ENCODE peak calls at places on chromosomes 16 and 17, in eight cellular contexts. One of them, this sample, is unnamed. For H3K4me1, the result is how much of the 10 kb centered on the place peaks cover.

GRCh38 chr16:77306050-77306616 is 106.9 kb downstream of the SYCE1L start:
- DNase-seq in ascending aorta: no peak
- DNase-seq in right cardiac atrium: no peak
- DNase-seq in MM.1S: no peak
- DNase-seq in breast epithelium: no peak
- DNase-seq in thoracic aorta: no peak
- DNase-seq in cardiac muscle cell: no peak
- DNase-seq in A673: no peak
- DNase-seq in this sample: no peak

GRCh38 chr17:27265333-27265732 is 28.6 kb upstream of the WSB1 start:
- DNase-seq in ascending aorta: no peak
- DNase-seq in right cardiac atrium: no peak
- DNase-seq in MM.1S: no peak
- DNase-seq in breast epithelium: no peak
- DNase-seq in thoracic aorta: no peak
- DNase-seq in cardiac muscle cell: no peak
- DNase-seq in A673: no peak
- DNase-seq in this sample: no peak

GRCh38 chr17:36136031-36136430 is 32.4 kb downstream of the CCL4 start:
- DNase-seq in ascending aorta: no peak
- DNase-seq in right cardiac atrium: no peak
- DNase-seq in MM.1S: no peak
- DNase-seq in breast epithelium: no peak
- DNase-seq in thoracic aorta: no peak
- DNase-seq in cardiac muscle cell: no peak
- DNase-seq in A673: no peak
- DNase-seq in this sample: no peak

GRCh38 chr17:76014100-76014924 is 12.8 kb downstream of the EVPL start:
- DNase-seq in ascending aorta: no peak
- DNase-seq in right cardiac atrium: peak
- DNase-seq in MM.1S: peak
- DNase-seq in breast epithelium: peak
- DNase-seq in thoracic aorta: no peak
- DNase-seq in cardiac muscle cell: peak
- DNase-seq in A673: peak
- DNase-seq in this sample: peak

GRCh38 chr16:19153876-19154275 is 14.2 kb upstream of the SYT17 start:
- DNase-seq in ascending aorta: no peak
- DNase-seq in right cardiac atrium: no peak
- DNase-seq in MM.1S: peak
- DNase-seq in breast epithelium: no peak
- DNase-seq in thoracic aorta: no peak
- DNase-seq in cardiac muscle cell: no peak
- DNase-seq in A673: peak
- DNase-seq in this sample: no peak

GRCh38 chr17:44636562-44636961 is 19.7 kb upstream of the MEIOC start:
- DNase-seq in ascending aorta: no peak
- DNase-seq in right cardiac atrium: no peak
- DNase-seq in MM.1S: peak
- DNase-seq in breast epithelium: no peak
- DNase-seq in thoracic aorta: no peak
- DNase-seq in cardiac muscle cell: peak
- DNase-seq in A673: peak
- DNase-seq in this sample: no peak

GRCh38 chr17:77446959-77447634 is 306.3 kb downstream of the SEC14L1 start:
- DNase-seq in ascending aorta: no peak
- DNase-seq in right cardiac atrium: no peak
- DNase-seq in MM.1S: no peak
- DNase-seq in breast epithelium: no peak
- DNase-seq in thoracic aorta: no peak
- DNase-seq in cardiac muscle cell: no peak
- DNase-seq in A673: no peak
- DNase-seq in this sample: no peak

GRCh38 chr17:67113481-67113880 is 69.1 kb downstream of the CACNG1 start:
- DNase-seq in ascending aorta: no peak
- DNase-seq in right cardiac atrium: no peak
- DNase-seq in MM.1S: no peak
- DNase-seq in breast epithelium: no peak
- DNase-seq in thoracic aorta: no peak
- DNase-seq in cardiac muscle cell: no peak
- DNase-seq in A673: no peak
- DNase-seq in this sample: no peak

GRCh38 chr16:85306793-85307551 is 194.7 kb upstream of the CIBAR2 start:
- DNase-seq in ascending aorta: no peak
- DNase-seq in right cardiac atrium: no peak
- DNase-seq in MM.1S: peak
- DNase-seq in breast epithelium: no peak
- DNase-seq in thoracic aorta: no peak
- DNase-seq in cardiac muscle cell: no peak
- DNase-seq in A673: no peak
- DNase-seq in this sample: no peak

GRCh38 chr16:2486645-2487516 is 12.0 kb downstream of the TBC1D24 start:
- DNase-seq in ascending aorta: no peak
- DNase-seq in right cardiac atrium: peak
- DNase-seq in MM.1S: no peak
- DNase-seq in breast epithelium: peak
- DNase-seq in thoracic aorta: no peak
- DNase-seq in cardiac muscle cell: no peak
- DNase-seq in A673: no peak
- DNase-seq in this sample: peak

GRCh38 chr16:2487517-2487842 is 12.6 kb downstream of the TBC1D24 start:
- DNase-seq in ascending aorta: no peak
- DNase-seq in right cardiac atrium: no peak
- DNase-seq in MM.1S: no peak
- DNase-seq in breast epithelium: no peak
- DNase-seq in thoracic aorta: no peak
- DNase-seq in cardiac muscle cell: no peak
- DNase-seq in A673: no peak
- DNase-seq in this sample: no peak

GRCh38 chr16:2484898-2485508 is 10.1 kb downstream of the TBC1D24 start:
- DNase-seq in ascending aorta: no peak
- DNase-seq in right cardiac atrium: peak
- DNase-seq in MM.1S: no peak
- DNase-seq in breast epithelium: no peak
- DNase-seq in thoracic aorta: no peak
- DNase-seq in cardiac muscle cell: no peak
- DNase-seq in A673: no peak
- DNase-seq in this sample: no peak

GRCh38 chr16:2483939-2484897 is 9.3 kb downstream of the TBC1D24 start:
- DNase-seq in ascending aorta: no peak
- DNase-seq in right cardiac atrium: peak
- DNase-seq in MM.1S: no peak
- DNase-seq in breast epithelium: no peak
- DNase-seq in thoracic aorta: no peak
- DNase-seq in cardiac muscle cell: no peak
- DNase-seq in A673: no peak
- DNase-seq in this sample: no peak

DNA sequence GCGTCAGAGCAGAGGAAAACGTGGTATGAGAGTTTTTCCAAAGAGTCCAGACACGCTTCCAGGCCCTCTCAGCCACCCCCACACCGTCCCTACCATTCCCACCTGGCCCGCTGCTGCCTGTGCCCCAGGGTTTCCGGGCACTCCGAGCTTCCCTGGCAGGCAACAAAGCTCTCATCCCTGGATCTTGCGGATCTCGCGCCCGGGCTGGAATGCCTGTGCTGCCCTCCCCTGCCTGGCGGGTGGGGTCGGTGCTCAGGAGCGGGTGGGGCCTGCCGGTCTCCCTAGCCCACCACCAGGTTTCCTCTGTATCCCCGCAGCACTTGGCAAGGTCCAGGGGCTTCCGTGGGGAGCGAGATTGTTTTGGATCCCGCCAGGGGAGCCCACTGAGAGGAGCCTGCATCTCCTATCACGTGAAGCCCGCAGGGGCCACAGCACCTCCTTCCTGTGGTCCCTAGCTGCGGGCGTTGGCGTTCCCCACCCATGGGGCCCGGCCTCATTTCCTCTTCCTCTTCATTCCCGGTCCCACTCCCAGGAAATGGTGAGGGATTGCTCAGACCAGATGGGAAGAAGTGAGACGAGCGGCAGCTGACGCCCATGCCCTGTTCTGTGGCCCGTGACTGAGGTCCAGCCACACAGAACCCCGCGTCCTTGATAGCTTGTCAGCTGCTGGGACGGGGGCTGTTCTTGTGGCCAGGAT is 11.0 kb downstream of the TBC1D24 start:
- DNase-seq in ascending aorta: no peak
- DNase-seq in right cardiac atrium: peak
- DNase-seq in MM.1S: no peak
- DNase-seq in breast epithelium: no peak
- DNase-seq in thoracic aorta: no peak
- DNase-seq in cardiac muscle cell: no peak
- DNase-seq in A673: no peak
- DNase-seq in this sample: no peak
- H3K27ac ChIP-seq in ascending aorta: no peak
- H3K27ac ChIP-seq in right cardiac atrium: no peak
- H3K27ac ChIP-seq in MM.1S: no peak
- H3K27ac ChIP-seq in breast epithelium: peak
- H3K27ac ChIP-seq in thoracic aorta: no peak
- H3K27ac ChIP-seq in cardiac muscle cell: peak
- H3K27ac ChIP-seq in A673: peak
- H3K27ac ChIP-seq in this sample: no peak

DNA sequence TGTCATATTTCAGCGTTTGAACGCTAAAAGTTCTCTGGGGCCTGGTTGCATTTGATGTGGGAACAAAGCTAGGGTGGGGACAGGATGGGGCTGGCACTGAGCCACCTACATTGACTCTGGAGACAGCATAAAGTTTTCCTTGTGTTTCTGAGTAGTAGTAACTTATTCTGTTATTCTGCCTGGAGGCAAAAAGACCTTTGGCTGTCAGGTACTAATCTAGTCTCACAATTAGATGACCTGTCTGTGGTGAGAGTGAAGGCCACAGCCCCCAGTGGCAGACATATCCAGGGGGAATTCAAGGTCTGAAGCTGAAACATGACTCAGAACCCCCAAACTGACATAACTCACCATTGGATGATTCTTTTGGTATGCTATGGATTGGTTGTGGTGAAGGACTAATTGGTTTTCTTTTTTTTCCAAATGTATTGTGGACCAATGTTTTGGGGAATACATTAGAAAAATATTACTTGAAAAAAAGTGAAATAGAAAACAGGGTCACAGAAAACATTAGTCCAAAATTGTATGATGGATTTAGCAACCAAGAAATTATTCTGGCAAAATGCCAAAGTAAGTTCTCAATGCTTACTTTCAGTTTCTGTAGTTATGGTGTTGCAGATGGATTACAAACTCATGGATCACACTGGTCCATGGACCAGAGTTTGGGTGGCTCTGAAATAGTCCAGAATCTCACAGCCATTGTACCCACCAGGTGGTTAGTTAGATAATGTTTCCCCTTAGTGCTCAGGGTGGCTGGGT is 10.5 kb upstream of the SALL1 start:
- DNase-seq in ascending aorta: no peak
- DNase-seq in right cardiac atrium: no peak
- DNase-seq in MM.1S: peak
- DNase-seq in breast epithelium: no peak
- DNase-seq in thoracic aorta: no peak
- DNase-seq in cardiac muscle cell: no peak
- DNase-seq in A673: no peak
- DNase-seq in this sample: no peak
- H3K4me1 ChIP-seq in ascending aorta: under half
- H3K4me1 ChIP-seq in right cardiac atrium: under half
- H3K4me1 ChIP-seq in MM.1S: under half
- H3K4me1 ChIP-seq in breast epithelium: under half
- H3K4me1 ChIP-seq in thoracic aorta: under half
- H3K4me1 ChIP-seq in cardiac muscle cell: under half
- H3K4me1 ChIP-seq in A673: under half
- H3K4me1 ChIP-seq in this sample: under half

DNA sequence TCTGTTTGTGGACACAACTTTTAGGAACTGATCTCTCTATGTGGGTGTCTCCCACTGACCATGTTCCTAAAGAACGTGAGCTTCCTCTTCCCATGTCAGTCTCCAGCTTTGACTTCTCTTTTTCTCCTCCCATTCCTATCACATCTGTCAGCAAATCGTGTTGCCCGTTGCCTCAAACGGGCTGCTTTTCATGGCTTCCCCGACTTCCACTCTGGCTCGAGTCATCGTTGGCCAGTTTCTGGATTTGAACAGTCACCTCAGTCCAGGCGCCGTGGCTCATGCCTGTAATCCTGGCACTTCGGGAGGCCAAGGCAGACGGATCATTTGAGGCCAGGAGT is 5.4 kb downstream of the ABCC1 start:
- DNase-seq in ascending aorta: peak
- DNase-seq in right cardiac atrium: peak
- DNase-seq in MM.1S: no peak
- DNase-seq in breast epithelium: no peak
- DNase-seq in thoracic aorta: peak
- DNase-seq in cardiac muscle cell: no peak
- DNase-seq in A673: no peak
- DNase-seq in this sample: no peak
- H3K27ac ChIP-seq in ascending aorta: peak
- H3K27ac ChIP-seq in right cardiac atrium: no peak
- H3K27ac ChIP-seq in MM.1S: no peak
- H3K27ac ChIP-seq in breast epithelium: no peak
- H3K27ac ChIP-seq in thoracic aorta: peak
- H3K27ac ChIP-seq in cardiac muscle cell: no peak
- H3K27ac ChIP-seq in A673: no peak
- H3K27ac ChIP-seq in this sample: no peak

DNA sequence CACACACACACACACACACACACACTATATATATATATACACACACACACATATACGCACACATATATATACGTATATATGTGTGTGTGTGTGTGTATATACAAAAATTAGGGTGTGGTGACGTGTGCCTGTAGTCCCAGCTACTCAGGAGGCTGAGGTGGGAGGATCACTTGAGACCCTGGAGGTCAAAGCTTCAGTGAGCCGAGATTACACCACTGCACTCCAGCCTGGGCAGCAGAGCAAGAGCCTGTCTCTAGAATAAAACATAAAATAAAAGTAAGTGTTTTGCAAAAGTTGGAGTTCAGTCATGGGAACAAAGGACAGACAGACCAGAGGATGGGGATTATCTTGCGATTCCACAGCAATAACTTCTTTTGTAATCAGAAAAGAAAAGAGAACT is 10.8 kb downstream of the NUPR1 start:
- DNase-seq in ascending aorta: no peak
- DNase-seq in right cardiac atrium: no peak
- DNase-seq in MM.1S: no peak
- DNase-seq in breast epithelium: no peak
- DNase-seq in thoracic aorta: no peak
- DNase-seq in cardiac muscle cell: no peak
- DNase-seq in A673: no peak
- DNase-seq in this sample: no peak
- H3K4me1 ChIP-seq in ascending aorta: under half
- H3K4me1 ChIP-seq in right cardiac atrium: under half
- H3K4me1 ChIP-seq in MM.1S: under half
- H3K4me1 ChIP-seq in breast epithelium: under half
- H3K4me1 ChIP-seq in thoracic aorta: under half
- H3K4me1 ChIP-seq in cardiac muscle cell: under half
- H3K4me1 ChIP-seq in A673: under half
- H3K4me1 ChIP-seq in this sample: under half

This sample was measured in CD4-positive, alpha-beta memory T cell.